ENCODE peak calls at places on chromosomes 12 and 14, in eight cellular contexts. One of them, this sample, is unnamed.

GRCh38 chr12:106145539-106146447 is 7.0 kb upstream of the NUAK1 start:
- DNase-seq in NT2/D1: no peak
- DNase-seq in tibial artery: no peak
- DNase-seq in brain microvascular endothelial cell: no peak
- DNase-seq in lower lobe of right lung: no peak
- DNase-seq in NB4: no peak
- DNase-seq in fibroblast of pulmonary artery: peak; percentile 67
- DNase-seq in IMR-90: no peak
- DNase-seq in this sample: no peak

GRCh38 chr14:89283327-89284060 is 133.5 kb downstream of the FOXN3 start:
- DNase-seq in brain microvascular endothelial cell: no peak
- DNase-seq in NT2/D1: no peak
- DNase-seq in tibial artery: peak; percentile 1
- DNase-seq in lower lobe of right lung: no peak
- DNase-seq in fibroblast of pulmonary artery: no peak
- DNase-seq in IMR-90: no peak
- DNase-seq in NB4: no peak
- DNase-seq in this sample: no peak

GRCh38 chr12:105025890-105026289 is 39.8 kb downstream of the NOPCHAP1 start:
- DNase-seq in IMR-90: peak; percentile 79
- DNase-seq in brain microvascular endothelial cell: peak; percentile 27
- DNase-seq in fibroblast of pulmonary artery: peak; percentile 62
- DNase-seq in tibial artery: peak; percentile 88
- DNase-seq in NT2/D1: no peak
- DNase-seq in lower lobe of right lung: no peak
- DNase-seq in NB4: no peak
- DNase-seq in this sample: peak; percentile 36

GRCh38 chr12:574475-575128 is 88.6 kb downstream of the NINJ2 start:
- DNase-seq in lower lobe of right lung: no peak
- DNase-seq in fibroblast of pulmonary artery: peak; percentile 11
- DNase-seq in NB4: peak; percentile 34
- DNase-seq in tibial artery: peak; percentile 17
- DNase-seq in NT2/D1: no peak
- DNase-seq in IMR-90: no peak
- DNase-seq in brain microvascular endothelial cell: no peak
- DNase-seq in this sample: no peak

GRCh38 chr12:116204169-116204568 is 73.3 kb downstream of the MED13L start:
- DNase-seq in lower lobe of right lung: no peak
- DNase-seq in IMR-90: no peak
- DNase-seq in fibroblast of pulmonary artery: no peak
- DNase-seq in NT2/D1: no peak
- DNase-seq in NB4: no peak
- DNase-seq in brain microvascular endothelial cell: no peak
- DNase-seq in tibial artery: no peak
- DNase-seq in this sample: no peak

GRCh38 chr12:112973712-112974305 is 4.5 kb upstream of the OAS2 start:
- DNase-seq in NB4: peak; percentile 16
- DNase-seq in NT2/D1: no peak
- DNase-seq in IMR-90: no peak
- DNase-seq in fibroblast of pulmonary artery: no peak
- DNase-seq in brain microvascular endothelial cell: no peak
- DNase-seq in tibial artery: no peak
- DNase-seq in lower lobe of right lung: no peak
- DNase-seq in this sample: no peak

GRCh38 chr12:12327802-12328201 is 22.2 kb downstream of the MANSC1 start:
- DNase-seq in NT2/D1: peak; percentile 82
- DNase-seq in lower lobe of right lung: no peak
- DNase-seq in fibroblast of pulmonary artery: peak; percentile 81
- DNase-seq in brain microvascular endothelial cell: peak; percentile 36
- DNase-seq in tibial artery: no peak
- DNase-seq in NB4: peak; percentile 72
- DNase-seq in IMR-90: peak; percentile 73
- DNase-seq in this sample: no peak

GRCh38 chr12:57844725-57845477 is 1.6 kb downstream of the CTDSP2 start:
- DNase-seq in fibroblast of pulmonary artery: peak; percentile 90
- DNase-seq in brain microvascular endothelial cell: peak; percentile 54
- DNase-seq in tibial artery: peak; percentile 96
- DNase-seq in lower lobe of right lung: peak; percentile 66
- DNase-seq in IMR-90: peak; percentile 86
- DNase-seq in NT2/D1: no peak
- DNase-seq in NB4: peak; percentile 76
- DNase-seq in this sample: no peak

GRCh38 chr12:12720637-12721250 is 3.6 kb downstream of the CDKN1B start:
- DNase-seq in IMR-90: no peak
- DNase-seq in NT2/D1: no peak
- DNase-seq in lower lobe of right lung: no peak
- DNase-seq in tibial artery: no peak
- DNase-seq in NB4: peak; percentile 60
- DNase-seq in brain microvascular endothelial cell: no peak
- DNase-seq in fibroblast of pulmonary artery: no peak
- DNase-seq in this sample: no peak

GRCh38 chr14:53055003-53055402 is 98.1 kb downstream of the DDHD1 start:
- DNase-seq in fibroblast of pulmonary artery: peak; percentile 79
- DNase-seq in brain microvascular endothelial cell: peak; percentile 22
- DNase-seq in lower lobe of right lung: no peak
- DNase-seq in IMR-90: peak; percentile 72
- DNase-seq in tibial artery: no peak
- DNase-seq in NT2/D1: peak; percentile 11
- DNase-seq in NB4: peak; percentile 47
- DNase-seq in this sample: no peak

GRCh38 chr12:75774309-75775052 is 257.1 kb downstream of the PHLDA1 start:
- DNase-seq in fibroblast of pulmonary artery: no peak
- DNase-seq in lower lobe of right lung: no peak
- DNase-seq in brain microvascular endothelial cell: no peak
- DNase-seq in NB4: no peak
- DNase-seq in tibial artery: no peak
- DNase-seq in IMR-90: no peak
- DNase-seq in NT2/D1: no peak
- DNase-seq in this sample: no peak

GRCh38 chr12:32270818-32271710 is 128.3 kb upstream of the FGD4 start:
- DNase-seq in NB4: no peak
- DNase-seq in lower lobe of right lung: no peak
- DNase-seq in brain microvascular endothelial cell: peak; percentile 42
- DNase-seq in fibroblast of pulmonary artery: peak; percentile 33
- DNase-seq in IMR-90: peak; percentile 62
- DNase-seq in tibial artery: no peak
- DNase-seq in NT2/D1: peak; percentile 74
- DNase-seq in this sample: no peak

GRCh38 chr12:63040526-63041220 is 105.7 kb upstream of the PPM1H start:
- DNase-seq in brain microvascular endothelial cell: no peak
- DNase-seq in NT2/D1: no peak
- DNase-seq in IMR-90: no peak
- DNase-seq in fibroblast of pulmonary artery: no peak
- DNase-seq in NB4: no peak
- DNase-seq in lower lobe of right lung: no peak
- DNase-seq in tibial artery: no peak
- DNase-seq in this sample: no peak

GRCh38 chr12:63036974-63037335 is 102.0 kb upstream of the PPM1H start:
- DNase-seq in NB4: no peak
- DNase-seq in NT2/D1: no peak
- DNase-seq in brain microvascular endothelial cell: no peak
- DNase-seq in tibial artery: no peak
- DNase-seq in fibroblast of pulmonary artery: no peak
- DNase-seq in lower lobe of right lung: no peak
- DNase-seq in IMR-90: no peak
- DNase-seq in this sample: no peak

GRCh38 chr12:63037721-63038120 is 102.8 kb upstream of the PPM1H start:
- DNase-seq in lower lobe of right lung: no peak
- DNase-seq in NB4: no peak
- DNase-seq in fibroblast of pulmonary artery: no peak
- DNase-seq in IMR-90: no peak
- DNase-seq in tibial artery: no peak
- DNase-seq in NT2/D1: no peak
- DNase-seq in brain microvascular endothelial cell: no peak
- DNase-seq in this sample: no peak

GRCh38 chr12:63036216-63036973 is 101.4 kb upstream of the PPM1H start:
- DNase-seq in lower lobe of right lung: no peak
- DNase-seq in NB4: no peak
- DNase-seq in NT2/D1: no peak
- DNase-seq in tibial artery: no peak
- DNase-seq in IMR-90: no peak
- DNase-seq in brain microvascular endothelial cell: no peak
- DNase-seq in fibroblast of pulmonary artery: no peak
- DNase-seq in this sample: no peak

DNA sequence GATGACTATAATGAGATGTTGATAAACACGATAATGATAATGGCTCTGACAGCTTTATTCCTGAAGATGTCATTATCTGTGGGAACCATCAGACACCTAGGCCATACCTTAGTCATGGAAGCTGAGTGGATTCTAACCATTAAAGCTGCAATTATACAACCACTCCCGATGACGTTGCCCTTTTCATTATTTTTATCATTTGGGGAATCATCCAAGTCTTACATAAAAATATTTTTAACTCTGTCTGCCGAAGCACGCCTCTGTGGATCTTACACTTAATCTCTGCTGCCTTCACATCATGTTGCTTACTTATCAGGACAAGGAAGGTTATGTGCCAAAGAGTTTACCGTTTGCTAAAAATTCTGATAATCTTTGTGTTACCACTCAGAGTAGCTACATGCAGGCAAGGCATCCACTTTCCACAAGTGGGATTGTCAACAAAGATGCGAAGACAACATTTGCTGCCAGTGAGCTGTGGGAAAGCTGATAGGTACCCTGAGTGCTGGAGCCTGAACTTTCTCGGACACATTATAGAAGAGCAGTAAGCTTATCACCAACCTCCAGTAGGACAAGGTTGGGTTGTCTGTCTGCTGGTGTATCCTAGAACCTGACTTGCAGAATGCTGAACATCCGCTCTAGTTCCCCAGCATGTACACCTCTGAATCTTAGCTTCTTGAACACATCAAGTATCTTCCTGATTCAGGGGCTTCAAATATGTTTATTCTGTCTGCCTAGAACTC is 103.6 kb upstream of the PPM1H start:
- DNase-seq in lower lobe of right lung: no peak
- DNase-seq in brain microvascular endothelial cell: no peak
- DNase-seq in NT2/D1: no peak
- DNase-seq in tibial artery: no peak
- DNase-seq in IMR-90: no peak
- DNase-seq in NB4: no peak
- DNase-seq in fibroblast of pulmonary artery: no peak
- DNase-seq in this sample: no peak
- H3K4me3 ChIP-seq in lower lobe of right lung: no peak overlapping the region
- H3K4me3 ChIP-seq in brain microvascular endothelial cell: no peak overlapping the region
- H3K4me3 ChIP-seq in NT2/D1: no peak overlapping the region
- H3K4me3 ChIP-seq in tibial artery: no peak overlapping the region
- H3K4me3 ChIP-seq in IMR-90: no peak overlapping the region
- H3K4me3 ChIP-seq in NB4: no peak overlapping the region
- H3K4me3 ChIP-seq in fibroblast of pulmonary artery: no peak overlapping the region
- H3K4me3 ChIP-seq in this sample: no peak overlapping the region

GRCh38 chr14:99214701-99215100 is 57.3 kb downstream of the BCL11B start:
- DNase-seq in NB4: no peak
- DNase-seq in tibial artery: no peak
- DNase-seq in NT2/D1: no peak
- DNase-seq in fibroblast of pulmonary artery: no peak
- DNase-seq in IMR-90: no peak
- DNase-seq in brain microvascular endothelial cell: no peak
- DNase-seq in lower lobe of right lung: no peak
- DNase-seq in this sample: no peak
- H3K4me3 ChIP-seq in NB4: no peak overlapping the region
- H3K4me3 ChIP-seq in tibial artery: no peak overlapping the region
- H3K4me3 ChIP-seq in NT2/D1: no peak overlapping the region
- H3K4me3 ChIP-seq in fibroblast of pulmonary artery: no peak overlapping the region
- H3K4me3 ChIP-seq in IMR-90: no peak overlapping the region
- H3K4me3 ChIP-seq in brain microvascular endothelial cell: no peak overlapping the region
- H3K4me3 ChIP-seq in lower lobe of right lung: no peak overlapping the region
- H3K4me3 ChIP-seq in this sample: no peak overlapping the region

GRCh38 chr14:64114166-64114565 is 180.0 kb downstream of the ESR2 start:
- DNase-seq in IMR-90: peak; percentile 21
- DNase-seq in tibial artery: peak; percentile 70
- DNase-seq in brain microvascular endothelial cell: peak; percentile 49
- DNase-seq in fibroblast of pulmonary artery: peak; percentile 43
- DNase-seq in NB4: peak; percentile 93
- DNase-seq in NT2/D1: peak; percentile 28
- DNase-seq in lower lobe of right lung: no peak
- DNase-seq in this sample: no peak

GRCh38 chr14:64115401-64115800 is 178.8 kb downstream of the ESR2 start:
- DNase-seq in tibial artery: no peak
- DNase-seq in NB4: peak; percentile 55
- DNase-seq in NT2/D1: no peak
- DNase-seq in IMR-90: no peak
- DNase-seq in fibroblast of pulmonary artery: no peak
- DNase-seq in lower lobe of right lung: no peak
- DNase-seq in brain microvascular endothelial cell: no peak
- DNase-seq in this sample: no peak

GRCh38 chr14:64112859-64113258 is 181.3 kb downstream of the ESR2 start:
- DNase-seq in brain microvascular endothelial cell: no peak
- DNase-seq in fibroblast of pulmonary artery: no peak
- DNase-seq in IMR-90: no peak
- DNase-seq in lower lobe of right lung: no peak
- DNase-seq in NT2/D1: no peak
- DNase-seq in NB4: peak; percentile 27
- DNase-seq in tibial artery: no peak
- DNase-seq in this sample: no peak

GRCh38 chr14:64113279-64113678 is 180.9 kb downstream of the ESR2 start:
- DNase-seq in brain microvascular endothelial cell: no peak
- DNase-seq in lower lobe of right lung: no peak
- DNase-seq in IMR-90: no peak
- DNase-seq in NB4: peak; percentile 32
- DNase-seq in fibroblast of pulmonary artery: no peak
- DNase-seq in tibial artery: peak; percentile 77
- DNase-seq in NT2/D1: no peak
- DNase-seq in this sample: no peak

DNA sequence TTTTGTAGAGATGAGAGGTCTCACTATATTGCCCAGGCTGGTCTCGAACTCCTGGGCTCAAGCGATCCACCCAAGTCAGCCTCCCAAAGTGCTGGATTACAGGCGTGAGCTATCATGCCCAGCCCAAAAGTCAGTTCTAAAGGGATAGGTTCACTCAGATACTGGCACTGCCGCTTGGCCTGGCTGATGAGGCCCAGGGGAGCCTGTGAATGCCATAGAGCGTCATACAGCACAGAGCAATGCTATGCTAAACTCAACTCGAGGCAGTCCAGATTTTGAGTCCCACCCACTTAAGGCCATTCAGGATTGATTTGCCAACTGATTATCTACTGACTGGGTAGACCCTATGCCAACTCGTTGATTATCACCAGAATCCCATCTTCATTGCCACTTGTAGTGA is 179.4 kb downstream of the ESR2 start:
- DNase-seq in IMR-90: no peak
- DNase-seq in tibial artery: peak; percentile 77
- DNase-seq in lower lobe of right lung: no peak
- DNase-seq in NB4: peak; percentile 13
- DNase-seq in NT2/D1: no peak
- DNase-seq in fibroblast of pulmonary artery: no peak
- DNase-seq in brain microvascular endothelial cell: no peak
- DNase-seq in this sample: no peak
- H3K4me3 ChIP-seq in IMR-90: no peak overlapping the region
- H3K4me3 ChIP-seq in tibial artery: no peak overlapping the region
- H3K4me3 ChIP-seq in lower lobe of right lung: no peak overlapping the region
- H3K4me3 ChIP-seq in NB4: no peak overlapping the region
- H3K4me3 ChIP-seq in NT2/D1: no peak overlapping the region
- H3K4me3 ChIP-seq in fibroblast of pulmonary artery: no peak overlapping the region
- H3K4me3 ChIP-seq in brain microvascular endothelial cell: no peak overlapping the region
- H3K4me3 ChIP-seq in this sample: no peak overlapping the region

DNA sequence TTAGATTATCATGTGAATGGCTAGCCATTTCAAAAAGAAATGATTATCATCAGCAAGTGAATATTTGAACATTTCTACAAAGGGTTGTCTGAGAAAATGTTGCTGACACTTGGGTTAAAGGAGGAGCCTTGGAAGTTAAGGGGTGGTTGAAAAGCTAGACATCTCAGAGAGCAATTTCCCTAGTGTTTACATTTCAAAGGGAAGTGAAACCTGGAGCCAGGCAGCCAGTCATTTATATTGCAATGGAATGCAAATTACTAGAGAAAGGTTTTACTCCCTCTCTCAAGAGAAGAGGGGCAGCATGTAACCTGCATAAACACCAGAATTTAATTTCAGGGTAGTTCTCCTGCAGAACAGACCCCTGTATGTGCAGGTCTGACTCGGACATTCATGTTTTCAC is 279.0 kb downstream of the SLC16A7 start:
- DNase-seq in fibroblast of pulmonary artery: no peak
- DNase-seq in NB4: peak; percentile 5
- DNase-seq in NT2/D1: peak; percentile 55
- DNase-seq in lower lobe of right lung: no peak
- DNase-seq in brain microvascular endothelial cell: no peak
- DNase-seq in tibial artery: no peak
- DNase-seq in IMR-90: peak; percentile 21
- DNase-seq in this sample: no peak
- H3K4me3 ChIP-seq in fibroblast of pulmonary artery: no peak overlapping the region
- H3K4me3 ChIP-seq in NB4: no peak overlapping the region
- H3K4me3 ChIP-seq in NT2/D1: no peak overlapping the region
- H3K4me3 ChIP-seq in lower lobe of right lung: no peak overlapping the region
- H3K4me3 ChIP-seq in brain microvascular endothelial cell: no peak overlapping the region
- H3K4me3 ChIP-seq in tibial artery: no peak overlapping the region
- H3K4me3 ChIP-seq in IMR-90: no peak overlapping the region
- H3K4me3 ChIP-seq in this sample: no peak overlapping the region

This sample was measured in AG04449.